ENCODE peak calls at places on chromosomes 12 and 14, in five cellular contexts. One of them, this sample, is unnamed.

GRCh38 chr12:52327830-52328500 is 6.8 kb upstream of the KRT83 start:
- DNase-seq in astrocyte of the spinal cord: no peak
- DNase-seq in brain microvascular endothelial cell: no peak
- DNase-seq in neural progenitor cell: no peak
- DNase-seq in fibroblast of the aortic adventitia: no peak
- DNase-seq in this sample: no peak

GRCh38 chr14:35362911-35363374 is 41.6 kb downstream of the NFKBIA start:
- DNase-seq in astrocyte of the spinal cord: no peak
- DNase-seq in brain microvascular endothelial cell: peak
- DNase-seq in neural progenitor cell: no peak
- DNase-seq in fibroblast of the aortic adventitia: no peak
- DNase-seq in this sample: no peak

GRCh38 chr12:109563291-109564284 is 9.7 kb downstream of the MMAB start:
- DNase-seq in astrocyte of the spinal cord: no peak
- DNase-seq in brain microvascular endothelial cell: peak
- DNase-seq in neural progenitor cell: no peak
- DNase-seq in fibroblast of the aortic adventitia: no peak
- DNase-seq in this sample: no peak

GRCh38 chr14:24123465-24124417 is 6.7 kb upstream of the FITM1 start:
- DNase-seq in astrocyte of the spinal cord: no peak
- DNase-seq in brain microvascular endothelial cell: no peak
- DNase-seq in neural progenitor cell: no peak
- DNase-seq in fibroblast of the aortic adventitia: no peak
- DNase-seq in this sample: no peak

GRCh38 chr12:1350055-1350933 is 244.1 kb downstream of the FBXL14 start:
- DNase-seq in astrocyte of the spinal cord: peak
- DNase-seq in brain microvascular endothelial cell: peak
- DNase-seq in neural progenitor cell: no peak
- DNase-seq in fibroblast of the aortic adventitia: peak
- DNase-seq in this sample: no peak

GRCh38 chr14:100605230-100605629 is 18.0 kb upstream of the BEGAIN start:
- DNase-seq in astrocyte of the spinal cord: no peak
- DNase-seq in brain microvascular endothelial cell: no peak
- DNase-seq in neural progenitor cell: no peak
- DNase-seq in fibroblast of the aortic adventitia: no peak
- DNase-seq in this sample: no peak

GRCh38 chr12:10562306-10562933 is 51.0 kb downstream of the MAGOHB start:
- DNase-seq in astrocyte of the spinal cord: peak
- DNase-seq in brain microvascular endothelial cell: peak
- DNase-seq in neural progenitor cell: peak
- DNase-seq in fibroblast of the aortic adventitia: peak
- DNase-seq in this sample: peak

GRCh38 chr12:123897221-123897620 is 75.4 kb downstream of the CCDC92 start:
- DNase-seq in astrocyte of the spinal cord: peak
- DNase-seq in brain microvascular endothelial cell: peak
- DNase-seq in neural progenitor cell: no peak
- DNase-seq in fibroblast of the aortic adventitia: peak
- DNase-seq in this sample: no peak

GRCh38 chr14:59274991-59275391 is 86.5 kb downstream of the DAAM1 start:
- DNase-seq in astrocyte of the spinal cord: no peak
- DNase-seq in brain microvascular endothelial cell: no peak
- DNase-seq in neural progenitor cell: peak
- DNase-seq in fibroblast of the aortic adventitia: no peak
- DNase-seq in this sample: no peak

GRCh38 chr12:96427269-96427729 is 27.1 kb upstream of the CDK17 start:
- DNase-seq in astrocyte of the spinal cord: peak
- DNase-seq in brain microvascular endothelial cell: peak
- DNase-seq in neural progenitor cell: peak
- DNase-seq in fibroblast of the aortic adventitia: peak
- DNase-seq in this sample: no peak

GRCh38 chr14:89256951-89257350 is 160.1 kb downstream of the FOXN3 start:
- DNase-seq in astrocyte of the spinal cord: no peak
- DNase-seq in brain microvascular endothelial cell: no peak
- DNase-seq in neural progenitor cell: no peak
- DNase-seq in fibroblast of the aortic adventitia: no peak
- DNase-seq in this sample: no peak

GRCh38 chr14:99531221-99532096 is 50.2 kb downstream of the CCNK start:
- DNase-seq in astrocyte of the spinal cord: peak
- DNase-seq in brain microvascular endothelial cell: peak
- DNase-seq in neural progenitor cell: peak
- DNase-seq in fibroblast of the aortic adventitia: peak
- DNase-seq in this sample: no peak

GRCh38 chr12:66188584-66189475 is at the start of gene IRAK3:
- DNase-seq in astrocyte of the spinal cord: peak
- DNase-seq in brain microvascular endothelial cell: no peak
- DNase-seq in neural progenitor cell: peak
- DNase-seq in fibroblast of the aortic adventitia: peak
- DNase-seq in this sample: peak

GRCh38 chr12:52403561-52403960 is 2.6 kb downstream of the KRT82 start:
- DNase-seq in astrocyte of the spinal cord: no peak
- DNase-seq in brain microvascular endothelial cell: no peak
- DNase-seq in neural progenitor cell: no peak
- DNase-seq in fibroblast of the aortic adventitia: no peak
- DNase-seq in this sample: no peak

GRCh38 chr14:91159906-91160305 is 46.0 kb downstream of the DGLUCY start:
- DNase-seq in astrocyte of the spinal cord: no peak
- DNase-seq in brain microvascular endothelial cell: no peak
- DNase-seq in neural progenitor cell: no peak
- DNase-seq in fibroblast of the aortic adventitia: no peak
- DNase-seq in this sample: no peak

GRCh38 chr12:68793436-68793835 is 14.5 kb upstream of the MDM2 start:
- DNase-seq in astrocyte of the spinal cord: no peak
- DNase-seq in brain microvascular endothelial cell: no peak
- DNase-seq in neural progenitor cell: no peak
- DNase-seq in fibroblast of the aortic adventitia: no peak
- DNase-seq in this sample: no peak

GRCh38 chr12:74539765-74540526 is 2.3 kb downstream of the ATXN7L3B start:
- DNase-seq in astrocyte of the spinal cord: no peak
- DNase-seq in brain microvascular endothelial cell: no peak
- DNase-seq in neural progenitor cell: peak
- DNase-seq in fibroblast of the aortic adventitia: peak
- DNase-seq in this sample: no peak

GRCh38 chr14:100665518-100666032 is 61.1 kb upstream of the DLK1 start:
- DNase-seq in astrocyte of the spinal cord: no peak
- DNase-seq in brain microvascular endothelial cell: no peak
- DNase-seq in neural progenitor cell: no peak
- DNase-seq in fibroblast of the aortic adventitia: peak
- DNase-seq in this sample: no peak

GRCh38 chr12:40300490-40300889 is 75.7 kb downstream of the LRRK2 start:
- DNase-seq in astrocyte of the spinal cord: no peak
- DNase-seq in brain microvascular endothelial cell: no peak
- DNase-seq in neural progenitor cell: no peak
- DNase-seq in fibroblast of the aortic adventitia: peak
- DNase-seq in this sample: no peak

GRCh38 chr12:83210933-83211332 is 524.2 kb downstream of the TMTC2 start:
- DNase-seq in astrocyte of the spinal cord: no peak
- DNase-seq in brain microvascular endothelial cell: no peak
- DNase-seq in neural progenitor cell: peak
- DNase-seq in fibroblast of the aortic adventitia: no peak
- DNase-seq in this sample: no peak

GRCh38 chr14:34604990-34605389 is 25.0 kb downstream of the SNX6 start:
- DNase-seq in astrocyte of the spinal cord: peak
- DNase-seq in brain microvascular endothelial cell: no peak
- DNase-seq in neural progenitor cell: no peak
- DNase-seq in fibroblast of the aortic adventitia: peak
- DNase-seq in this sample: no peak

GRCh38 chr12:93273834-93274705 is 103.7 kb upstream of the NUDT4 start:
- DNase-seq in astrocyte of the spinal cord: no peak
- DNase-seq in brain microvascular endothelial cell: no peak
- DNase-seq in neural progenitor cell: peak
- DNase-seq in fibroblast of the aortic adventitia: no peak
- DNase-seq in this sample: no peak

GRCh38 chr12:56221757-56222530 is at the start of gene RNF41:
- DNase-seq in astrocyte of the spinal cord: peak
- DNase-seq in brain microvascular endothelial cell: peak
- DNase-seq in neural progenitor cell: peak
- DNase-seq in fibroblast of the aortic adventitia: peak
- DNase-seq in this sample: peak

GRCh38 chr14:70665448-70666363 is 24.0 kb downstream of the TTC9 start:
- DNase-seq in astrocyte of the spinal cord: no peak
- DNase-seq in brain microvascular endothelial cell: no peak
- DNase-seq in neural progenitor cell: peak
- DNase-seq in fibroblast of the aortic adventitia: no peak
- DNase-seq in this sample: no peak

GRCh38 chr12:11716794-11717532 is 67.5 kb downstream of the ETV6 start:
- DNase-seq in astrocyte of the spinal cord: peak
- DNase-seq in brain microvascular endothelial cell: no peak
- DNase-seq in neural progenitor cell: no peak
- DNase-seq in fibroblast of the aortic adventitia: no peak
- DNase-seq in this sample: no peak

GRCh38 chr12:101655400-101655799 is 42.0 kb upstream of the CHPT1 start:
- DNase-seq in astrocyte of the spinal cord: no peak
- DNase-seq in brain microvascular endothelial cell: no peak
- DNase-seq in neural progenitor cell: no peak
- DNase-seq in fibroblast of the aortic adventitia: no peak
- DNase-seq in this sample: no peak

GRCh38 chr12:122889658-122890561 is 6.0 kb downstream of the VPS37B start:
- DNase-seq in astrocyte of the spinal cord: no peak
- DNase-seq in brain microvascular endothelial cell: no peak
- DNase-seq in neural progenitor cell: no peak
- DNase-seq in fibroblast of the aortic adventitia: no peak
- DNase-seq in this sample: no peak

GRCh38 chr12:49673446-49674317 is 33.5 kb downstream of the FMNL3 start:
- DNase-seq in astrocyte of the spinal cord: peak
- DNase-seq in brain microvascular endothelial cell: peak
- DNase-seq in neural progenitor cell: peak
- DNase-seq in fibroblast of the aortic adventitia: peak
- DNase-seq in this sample: peak

GRCh38 chr14:23559010-23559920 is 3.2 kb downstream of the THTPA start:
- DNase-seq in astrocyte of the spinal cord: peak
- DNase-seq in brain microvascular endothelial cell: peak
- DNase-seq in neural progenitor cell: peak
- DNase-seq in fibroblast of the aortic adventitia: peak
- DNase-seq in this sample: peak

GRCh38 chr12:70217416-70217815 is 25.8 kb upstream of the CNOT2 start:
- DNase-seq in astrocyte of the spinal cord: no peak
- DNase-seq in brain microvascular endothelial cell: no peak
- DNase-seq in neural progenitor cell: no peak
- DNase-seq in fibroblast of the aortic adventitia: no peak
- DNase-seq in this sample: no peak

GRCh38 chr14:102668291-102668873 is 75.9 kb downstream of the RCOR1 start:
- DNase-seq in astrocyte of the spinal cord: no peak
- DNase-seq in brain microvascular endothelial cell: no peak
- DNase-seq in neural progenitor cell: no peak
- DNase-seq in fibroblast of the aortic adventitia: no peak
- DNase-seq in this sample: no peak

GRCh38 chr12:84131076-84131475 is 781.5 kb downstream of the SLC6A15 start:
- DNase-seq in astrocyte of the spinal cord: peak
- DNase-seq in brain microvascular endothelial cell: peak
- DNase-seq in neural progenitor cell: no peak
- DNase-seq in fibroblast of the aortic adventitia: peak
- DNase-seq in this sample: no peak

GRCh38 chr12:49092086-49092815 is 2.4 kb downstream of the DHH start:
- DNase-seq in astrocyte of the spinal cord: peak
- DNase-seq in brain microvascular endothelial cell: no peak
- DNase-seq in neural progenitor cell: peak
- DNase-seq in fibroblast of the aortic adventitia: no peak
- DNase-seq in this sample: peak

GRCh38 chr12:71685961-71686657 is at the start of gene TMEM19:
- DNase-seq in astrocyte of the spinal cord: peak
- DNase-seq in brain microvascular endothelial cell: peak
- DNase-seq in neural progenitor cell: peak
- DNase-seq in fibroblast of the aortic adventitia: peak
- DNase-seq in this sample: peak

GRCh38 chr12:15731940-15732339 is 57.2 kb downstream of the EPS8 start:
- DNase-seq in astrocyte of the spinal cord: no peak
- DNase-seq in brain microvascular endothelial cell: no peak
- DNase-seq in neural progenitor cell: no peak
- DNase-seq in fibroblast of the aortic adventitia: no peak
- DNase-seq in this sample: no peak

DNA sequence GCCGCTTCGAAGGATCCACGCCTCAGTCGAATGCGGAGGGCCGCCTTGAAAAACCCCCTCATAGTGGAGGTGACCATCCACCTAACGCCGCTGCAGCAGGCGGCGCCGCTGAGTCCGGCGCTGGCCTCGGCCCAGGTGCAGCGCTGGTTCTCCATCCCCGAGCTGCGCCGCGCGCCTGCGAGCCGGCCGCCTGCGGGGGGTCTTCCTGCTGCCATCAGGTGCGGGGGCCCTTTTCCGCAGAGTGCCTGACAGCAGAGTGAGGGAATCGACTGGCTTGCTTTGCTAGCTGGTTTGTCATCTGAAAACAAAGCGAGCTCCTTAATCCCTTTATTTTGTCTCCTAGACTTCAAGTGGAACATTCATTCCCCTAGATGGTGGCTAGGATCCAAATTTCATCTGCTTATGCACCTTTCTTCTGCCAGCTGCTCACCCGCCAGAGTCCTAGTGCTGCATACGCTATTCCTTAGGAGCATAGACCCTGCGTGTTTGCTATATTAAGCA is 10.4 kb upstream of the DNAL1 start:
- DNase-seq in astrocyte of the spinal cord: peak
- DNase-seq in brain microvascular endothelial cell: no peak
- DNase-seq in neural progenitor cell: peak
- DNase-seq in fibroblast of the aortic adventitia: no peak
- DNase-seq in this sample: peak
- TF ChIP-seq CTCF in astrocyte of the spinal cord: peak
- TF ChIP-seq CTCF in brain microvascular endothelial cell: peak
- TF ChIP-seq CTCF in neural progenitor cell: peak
- TF ChIP-seq CTCF in fibroblast of the aortic adventitia: peak
- TF ChIP-seq CTCF in this sample: peak

GRCh38 chr12:108234155-108234554 is 105.0 kb downstream of the CMKLR1 start:
- DNase-seq in astrocyte of the spinal cord: no peak
- DNase-seq in brain microvascular endothelial cell: no peak
- DNase-seq in neural progenitor cell: no peak
- DNase-seq in fibroblast of the aortic adventitia: no peak
- DNase-seq in this sample: no peak
- TF ChIP-seq CTCF in astrocyte of the spinal cord: no peak
- TF ChIP-seq CTCF in brain microvascular endothelial cell: peak
- TF ChIP-seq CTCF in neural progenitor cell: peak
- TF ChIP-seq CTCF in fibroblast of the aortic adventitia: no peak
- TF ChIP-seq CTCF in this sample: peak

GRCh38 chr12:6752181-6752930 is 585 bp downstream of the MLF2 start:
- DNase-seq in astrocyte of the spinal cord: peak
- DNase-seq in brain microvascular endothelial cell: peak
- DNase-seq in neural progenitor cell: peak
- DNase-seq in fibroblast of the aortic adventitia: peak
- DNase-seq in this sample: no peak

GRCh38 chr12:6754406-6754805 is 1.5 kb upstream of the MLF2 start:
- DNase-seq in astrocyte of the spinal cord: no peak
- DNase-seq in brain microvascular endothelial cell: no peak
- DNase-seq in neural progenitor cell: no peak
- DNase-seq in fibroblast of the aortic adventitia: no peak
- DNase-seq in this sample: no peak

GRCh38 chr12:6753772-6754356 is 923 bp upstream of the MLF2 start:
- DNase-seq in astrocyte of the spinal cord: no peak
- DNase-seq in brain microvascular endothelial cell: no peak
- DNase-seq in neural progenitor cell: no peak
- DNase-seq in fibroblast of the aortic adventitia: no peak
- DNase-seq in this sample: no peak

GRCh38 chr12:6751767-6752166 is 1.2 kb downstream of the MLF2 start:
- DNase-seq in astrocyte of the spinal cord: no peak
- DNase-seq in brain microvascular endothelial cell: no peak
- DNase-seq in neural progenitor cell: no peak
- DNase-seq in fibroblast of the aortic adventitia: no peak
- DNase-seq in this sample: no peak

GRCh38 chr12:6752931-6753771 is at the start of gene MLF2:
- DNase-seq in astrocyte of the spinal cord: peak
- DNase-seq in brain microvascular endothelial cell: peak
- DNase-seq in neural progenitor cell: peak
- DNase-seq in fibroblast of the aortic adventitia: peak
- DNase-seq in this sample: peak
- TF ChIP-seq CTCF in astrocyte of the spinal cord: peak
- TF ChIP-seq CTCF in brain microvascular endothelial cell: peak
- TF ChIP-seq CTCF in neural progenitor cell: peak
- TF ChIP-seq CTCF in fibroblast of the aortic adventitia: no peak
- TF ChIP-seq CTCF in this sample: peak

GRCh38 chr14:47044841-47045240 is 393.3 kb upstream of the RPL10L start:
- DNase-seq in astrocyte of the spinal cord: peak
- DNase-seq in brain microvascular endothelial cell: peak
- DNase-seq in neural progenitor cell: peak
- DNase-seq in fibroblast of the aortic adventitia: no peak
- DNase-seq in this sample: no peak
- TF ChIP-seq CTCF in astrocyte of the spinal cord: no peak
- TF ChIP-seq CTCF in brain microvascular endothelial cell: peak
- TF ChIP-seq CTCF in neural progenitor cell: peak
- TF ChIP-seq CTCF in fibroblast of the aortic adventitia: no peak
- TF ChIP-seq CTCF in this sample: no peak